ENCODE peak calls at places on chromosomes 3 and 15, in seven cellular contexts. F, L, H, T, C, W and D are unnamed samples.

GRCh38 chr15:78366342-78366741 is 26.2 kb downstream of the CRABP1 start:
- DNase-seq in C (no peak), L (no peak), H (no peak), W (no peak), F (no peak), T (no peak), D (no peak)

GRCh38 chr15:39269821-39270220 is 311.1 kb upstream of the THBS1 start:
- DNase-seq in T (no peak), L (no peak), C (no peak), H (no peak), F (no peak), W (no peak), D (no peak)

GRCh38 chr3:41301548-41301947 is 102.2 kb downstream of the CTNNB1 start:
- DNase-seq in T (no peak), F (no peak), W (no peak), L (peak), H (no peak), C (no peak), D (no peak)

GRCh38 chr3:10286596-10287295 is 6.0 kb downstream of the GHRL start:
- DNase-seq in F (no peak), H (no peak), T (no peak), L (peak), W (peak), C (no peak), D (peak)

GRCh38 chr3:123367467-123368154 is 81.3 kb downstream of the ADCY5 start:
- DNase-seq in L (no peak), W (no peak), T (no peak), F (no peak), H (peak), C (no peak), D (no peak)

GRCh38 chr3:45084820-45085816 is 59.0 kb downstream of the CLEC3B start:
- DNase-seq in H (no peak), W (peak), L (peak), C (peak), F (no peak), T (no peak), D (peak)

GRCh38 chr3:47436180-47436579 is 39.6 kb downstream of the SCAP start:
- DNase-seq in T (no peak), F (no peak), H (no peak), C (no peak), L (no peak), W (no peak), D (no peak)

GRCh38 chr3:155556531-155556930 is 188.3 kb downstream of the PLCH1 start:
- DNase-seq in T (no peak), F (no peak), C (no peak), H (no peak), L (no peak), W (no peak), D (no peak)

GRCh38 chr3:161295325-161295724 is 74.2 kb downstream of the NMD3 start:
- DNase-seq in W (no peak), C (peak), T (no peak), H (no peak), F (no peak), L (no peak), D (no peak)

GRCh38 chr3:142888484-142889262 is at the start of gene PCOLCE2:
- DNase-seq in T (peak), C (peak), H (peak), F (peak), L (no peak), W (no peak), D (no peak)

GRCh38 chr15:48592929-48593328 is 52.6 kb downstream of the FBN1 start:
- DNase-seq in C (no peak), H (no peak), T (no peak), W (no peak), L (no peak), F (no peak), D (no peak)

GRCh38 chr3:135966875-135967274 is 1.3 kb downstream of the PPP2R3A start:
- DNase-seq in H (no peak), T (no peak), W (no peak), C (peak), L (no peak), F (no peak), D (no peak)

GRCh38 chr15:66085128-66085527 is 168.4 kb downstream of the MEGF11 start:
- DNase-seq in W (no peak), F (peak), C (no peak), H (peak), L (no peak), T (no peak), D (no peak)

GRCh38 chr3:148727242-148727641 is 29.5 kb downstream of the AGTR1 start:
- DNase-seq in L (no peak), W (no peak), T (no peak), F (peak), H (no peak), C (peak), D (no peak)